ENCODE peak calls at places on chromosomes 7 and 10, in five cellular contexts. B, Y, P, I and O are unnamed samples. For H3K4me1, the result is how much of the 10 kb centered on the place peaks cover.

GRCh38 chr10:6721480-6721879 is 141.4 kb upstream of the PRKCQ start:
- DNase-seq in B (no peak), I (peak), Y (peak), P (peak), O (peak)

GRCh38 chr7:126443951-126444350 is 808.8 kb downstream of the GRM8 start:
- DNase-seq in P (peak), I (no peak), B (no peak), Y (no peak), O (no peak)

GRCh38 chr10:95601116-95601719 is 40.0 kb upstream of the SORBS1 start:
- DNase-seq in B (peak), P (peak), I (peak), Y (peak), O (no peak)

GRCh38 chr10:77105756-77106155 is 531.9 kb downstream of the KCNMA1 start:
- DNase-seq in P (no peak), Y (no peak), I (no peak), B (no peak), O (no peak)

GRCh38 chr7:80439894-80440811 is 71.7 kb downstream of the GNAT3 start:
- DNase-seq in B (no peak), I (no peak), P (peak), Y (no peak), O (no peak)

GRCh38 chr7:112129655-112130323 is 76.4 kb downstream of the DOCK4 start:
- DNase-seq in Y (peak), I (peak), P (peak), B (no peak), O (no peak)

GRCh38 chr10:84158549-84158948 is 15.1 kb upstream of the GPR15LG start:
- DNase-seq in P (no peak), I (no peak), B (no peak), Y (no peak), O (no peak)

GRCh38 chr10:89341136-89341535 is 13.3 kb downstream of the IFIT3 start:
- DNase-seq in I (no peak), P (no peak), B (no peak), Y (no peak), O (no peak)

GRCh38 chr10:97537186-97537869 is 35.3 kb upstream of the ANKRD2 start:
- DNase-seq in B (no peak), I (no peak), P (no peak), Y (no peak), O (no peak)

GRCh38 chr7:105800442-105800841 is 76.0 kb downstream of the ATXN7L1 start:
- DNase-seq in Y (no peak), I (no peak), B (peak), P (no peak), O (no peak)

GRCh38 chr10:22427890-22428571 is 82.7 kb downstream of the SPAG6 start:
- DNase-seq in P (peak), Y (no peak), I (no peak), B (no peak), O (no peak)

GRCh38 chr7:84195295-84196006 is 862 bp upstream of the SEMA3A start:
- DNase-seq in B (no peak), Y (no peak), P (no peak), I (peak), O (no peak)

GRCh38 chr10:132111871-132112341 is 46.2 kb downstream of the JAKMIP3 start:
- DNase-seq in P (no peak), I (no peak), B (no peak), Y (no peak), O (peak)

GRCh38 chr10:2882628-2883027 is 184.7 kb upstream of the PFKP start:
- DNase-seq in B (no peak), I (no peak), Y (no peak), P (no peak), O (no peak)

GRCh38 chr7:7276151-7276550 is 93.8 kb downstream of the C1GALT1 start:
- DNase-seq in B (no peak), I (no peak), P (no peak), Y (no peak), O (no peak)

GRCh38 chr7:141354251-141354650 is 197.0 kb upstream of the AGK start:
- DNase-seq in P (peak), Y (no peak), I (no peak), B (no peak), O (no peak)

GRCh38 chr10:49645417-49646255 is 31.8 kb downstream of the CHAT start:
- DNase-seq in I (no peak), Y (no peak), B (no peak), P (no peak), O (peak)

GRCh38 chr10:75230600-75231038 is 5.1 kb downstream of the COMTD1 start:
- DNase-seq in P (peak), Y (peak), B (peak), I (peak), O (peak)

GRCh38 chr7:157538321-157538720 is 201.5 kb downstream of the DNAJB6 start:
- DNase-seq in Y (no peak), P (no peak), I (no peak), B (no peak), O (no peak)

GRCh38 chr7:31146026-31146425 is 93.9 kb downstream of the ADCYAP1R1 start:
- DNase-seq in B (no peak), I (no peak), Y (no peak), P (peak), O (no peak)

GRCh38 chr7:95126053-95126709 is 198.2 kb downstream of the PON1 start:
- DNase-seq in Y (no peak), B (no peak), I (no peak), P (no peak), O (no peak)

GRCh38 chr10:124719213-124719851 is 24.8 kb downstream of the FAM53B start:
- DNase-seq in B (peak), I (peak), P (peak), Y (peak), O (no peak)
- H3K4me1 ChIP-seq in B (half or more), I (under half), P (under half), Y (half or more), O (under half)

GRCh38 chr7:2504818-2505375 is 14.7 kb upstream of the LFNG start:
- DNase-seq in I (no peak), P (no peak), B (no peak), Y (no peak), O (no peak)

GRCh38 chr7:2501947-2502646 is 17.5 kb upstream of the LFNG start:
- DNase-seq in Y (no peak), I (no peak), P (no peak), B (no peak), O (no peak)

GRCh38 chr7:2504128-2504817 is 15.3 kb upstream of the LFNG start:
- DNase-seq in P (no peak), B (no peak), Y (no peak), I (no peak), O (no peak)

GRCh38 chr7:2502647-2502966 is 17.0 kb upstream of the LFNG start:
- DNase-seq in P (no peak), Y (no peak), I (no peak), B (no peak), O (no peak)

DNA sequence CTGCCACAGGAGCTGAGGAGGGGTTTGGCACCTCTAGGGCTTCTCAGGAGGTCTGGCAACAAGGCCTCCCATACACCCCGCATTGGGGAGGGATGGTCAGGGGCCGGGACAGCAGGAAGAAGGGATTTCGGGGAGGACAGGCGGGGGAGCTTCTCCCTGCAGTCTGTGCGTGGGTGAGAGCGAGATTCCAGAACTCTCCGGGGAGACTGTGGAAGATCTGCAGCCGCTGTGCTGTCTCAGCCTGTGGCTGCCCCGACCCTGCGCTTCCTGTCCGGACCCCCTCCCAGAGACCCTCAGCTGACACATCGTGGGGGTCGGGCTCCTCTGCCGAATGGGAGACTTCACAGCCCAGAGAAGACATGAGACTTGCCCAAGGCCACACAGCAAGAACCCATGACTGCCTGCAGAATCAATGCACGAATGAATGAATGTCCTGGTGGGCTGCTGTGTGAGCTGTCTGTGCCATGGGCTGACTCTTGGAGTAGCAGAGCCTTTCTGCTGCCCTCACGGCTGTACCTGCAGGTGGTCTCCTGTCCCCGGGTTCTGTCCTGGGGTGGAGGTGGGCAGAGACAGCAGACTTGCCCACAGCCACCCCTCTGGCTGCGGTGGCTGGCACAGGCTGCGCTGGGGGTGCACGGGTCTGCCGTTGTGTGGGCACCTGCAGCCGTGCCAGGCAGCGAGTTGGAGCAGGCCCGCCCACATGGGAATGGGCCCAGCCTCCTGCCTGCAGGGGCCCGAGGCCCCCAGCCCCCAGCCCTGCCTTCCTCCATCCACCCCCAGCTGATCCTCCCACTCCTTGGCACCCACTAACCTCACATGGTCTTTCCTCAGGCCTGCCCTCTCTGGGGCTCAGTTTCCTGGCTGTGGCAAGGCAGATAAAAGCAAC is 16.3 kb upstream of the LFNG start:
- DNase-seq in Y (no peak), P (no peak), I (no peak), B (no peak), O (no peak)
- H3K4me1 ChIP-seq in Y (under half), P (under half), I (under half), B (under half), O (under half)

GRCh38 chr7:100484636-100485114 is 948 bp downstream of the NYAP1 start:
- DNase-seq in I (no peak), Y (no peak), P (no peak), B (no peak), O (no peak)

GRCh38 chr7:100486753-100487446 is 3.2 kb downstream of the NYAP1 start:
- DNase-seq in I (peak), P (no peak), B (no peak), Y (no peak), O (no peak)

GRCh38 chr7:100486111-100486636 is 2.4 kb downstream of the NYAP1 start:
- DNase-seq in B (no peak), I (no peak), Y (no peak), P (no peak), O (no peak)

GRCh38 chr7:100483728-100484635 is at the start of gene NYAP1:
- DNase-seq in P (no peak), I (peak), B (no peak), Y (no peak), O (no peak)

DNA sequence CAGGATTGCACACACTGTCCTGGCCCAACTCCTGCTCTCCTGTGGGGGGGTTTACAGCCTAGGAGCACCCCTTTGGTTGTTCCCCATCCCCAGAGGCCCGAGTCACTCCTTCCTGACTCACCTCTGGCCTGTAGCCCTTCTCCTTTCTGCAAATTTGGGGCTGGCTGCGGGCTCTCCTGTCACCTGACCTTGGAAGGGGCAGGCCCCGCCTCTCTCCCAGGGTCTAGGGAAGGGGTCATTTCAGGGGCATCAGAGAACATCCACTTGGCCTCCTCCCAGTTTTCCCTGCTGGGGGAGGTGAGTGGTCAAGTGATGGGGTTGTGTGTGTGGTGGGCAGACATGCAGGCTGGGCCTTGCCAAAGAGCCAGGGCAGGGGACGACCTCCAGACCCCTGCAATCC is 1.8 kb downstream of the NYAP1 start:
- DNase-seq in I (no peak), Y (no peak), P (no peak), B (no peak), O (no peak)
- H3K4me1 ChIP-seq in I (under half), Y (under half), P (under half), B (under half), O (under half)

DNA sequence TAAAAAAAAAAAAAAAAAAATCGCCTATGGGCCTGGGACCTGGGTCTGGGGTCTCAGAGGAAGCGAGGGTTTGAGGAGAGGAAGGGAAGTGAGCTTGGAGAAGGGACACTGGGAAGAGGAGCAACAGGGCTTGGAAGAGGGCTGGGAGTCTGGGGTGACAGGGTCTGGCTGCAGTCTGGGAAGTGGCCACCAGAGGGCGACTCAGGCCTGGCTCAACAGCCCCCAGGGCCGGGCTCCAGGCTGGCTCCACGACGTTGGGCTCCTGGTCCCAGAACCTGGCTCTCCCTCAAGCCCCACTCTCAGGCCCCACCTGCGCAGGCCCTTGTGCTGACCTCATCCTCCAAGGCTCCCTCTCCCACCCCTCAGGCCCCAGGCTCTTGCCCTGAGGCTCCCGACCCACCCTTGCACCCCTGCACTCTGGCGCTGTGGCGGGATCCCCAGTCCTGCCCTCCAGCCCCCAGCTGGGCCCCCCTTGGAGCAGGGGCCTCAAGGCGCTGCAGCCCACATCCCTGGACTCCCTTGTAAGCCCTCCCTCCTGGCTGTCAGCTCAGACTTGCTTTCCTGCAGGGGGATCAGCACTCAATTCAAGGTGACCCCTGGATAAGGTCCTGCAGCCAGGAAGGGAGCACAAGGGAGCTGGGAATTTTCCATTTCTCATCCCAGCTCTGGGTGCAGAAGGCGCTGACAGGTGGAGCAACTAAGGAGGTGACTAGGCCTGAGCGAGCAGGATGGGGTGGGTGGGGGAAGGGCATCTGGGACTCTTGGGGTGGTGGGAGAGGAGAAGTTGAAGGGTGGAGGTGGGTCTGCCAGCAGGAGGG is 5.4 kb upstream of the SPACDR start:
- DNase-seq in I (peak), Y (peak), P (peak), B (no peak), O (no peak)
- H3K4me1 ChIP-seq in I (under half), Y (under half), P (under half), B (under half), O (under half)

GRCh38 chr10:34726862-34727261 is 88.2 kb downstream of the PARD3 start:
- DNase-seq in B (no peak), I (no peak), P (no peak), Y (no peak), O (no peak)
- H3K4me1 ChIP-seq in B (under half), I (under half), P (under half), Y (under half), O (under half)

GRCh38 chr7:149878523-149878921 is 4.8 kb downstream of the ATP6V0E2 start:
- DNase-seq in B (no peak), Y (no peak), I (no peak), P (no peak), O (no peak)
- H3K4me1 ChIP-seq in B (under half), Y (under half), I (under half), P (under half), O (under half)

GRCh38 chr7:137948845-137949330 is 53.0 kb downstream of the CREB3L2 start:
- DNase-seq in B (no peak), Y (no peak), P (no peak), I (no peak), O (no peak)
- H3K4me1 ChIP-seq in B (under half), Y (under half), P (under half), I (under half), O (under half)

GRCh38 chr7:2701832-2702593 is 14.0 kb downstream of the AMZ1 start:
- DNase-seq in I (no peak), P (no peak), Y (peak), B (no peak), O (no peak)
- H3K4me1 ChIP-seq in I (under half), P (under half), Y (under half), B (under half), O (under half)